ENCODE peak calls at places on chromosomes 13 and 19, in ten cellular contexts. One of them, this sample, is unnamed.

GRCh38 chr19:4157164-4157563 is 3.7 kb downstream of the CREB3L3 start:
- DNase-seq in thoracic aorta: no peak
- DNase-seq in neural progenitor cell: no peak
- DNase-seq in GM23338: no peak
- DNase-seq in heart left ventricle: no peak
- DNase-seq in A549: no peak
- DNase-seq in K562: no peak
- DNase-seq in CD8-positive, alpha-beta T cell: no peak
- DNase-seq in tibial nerve: no peak
- DNase-seq in lung: no peak
- DNase-seq in this sample: no peak

GRCh38 chr19:679418-680286 is 3.5 kb downstream of the FSTL3 start:
- DNase-seq in thoracic aorta: no peak
- DNase-seq in neural progenitor cell: peak; percentile 76
- DNase-seq in GM23338: peak; percentile 68
- DNase-seq in heart left ventricle: peak; percentile 74
- DNase-seq in A549: peak; percentile 78
- DNase-seq in K562: peak; percentile 68
- DNase-seq in CD8-positive, alpha-beta T cell: peak; percentile 23
- DNase-seq in tibial nerve: peak; percentile 59
- DNase-seq in lung: peak; percentile 56
- DNase-seq in this sample: peak; percentile 92

GRCh38 chr13:39777527-39778061 is 122.1 kb downstream of the COG6 start:
- DNase-seq in thoracic aorta: no peak
- DNase-seq in neural progenitor cell: peak; percentile 41
- DNase-seq in GM23338: peak; percentile 39
- DNase-seq in heart left ventricle: no peak
- DNase-seq in A549: peak; percentile 58
- DNase-seq in K562: no peak
- DNase-seq in CD8-positive, alpha-beta T cell: no peak
- DNase-seq in tibial nerve: no peak
- DNase-seq in lung: no peak
- DNase-seq in this sample: no peak

GRCh38 chr13:30142502-30143211 is 164.7 kb downstream of the KATNAL1 start:
- DNase-seq in thoracic aorta: no peak
- DNase-seq in neural progenitor cell: no peak
- DNase-seq in GM23338: peak; percentile 28
- DNase-seq in heart left ventricle: no peak
- DNase-seq in A549: peak; percentile 39
- DNase-seq in K562: no peak
- DNase-seq in CD8-positive, alpha-beta T cell: no peak
- DNase-seq in tibial nerve: no peak
- DNase-seq in lung: no peak
- DNase-seq in this sample: no peak

GRCh38 chr19:29845576-29846176 is 33.9 kb downstream of the CCNE1 start:
- DNase-seq in thoracic aorta: no peak
- DNase-seq in neural progenitor cell: peak; percentile 38
- DNase-seq in GM23338: peak; percentile 50
- DNase-seq in heart left ventricle: peak; percentile 23
- DNase-seq in A549: peak; percentile 84
- DNase-seq in K562: peak; percentile 33
- DNase-seq in CD8-positive, alpha-beta T cell: peak; percentile 28
- DNase-seq in tibial nerve: no peak
- DNase-seq in lung: no peak
- DNase-seq in this sample: no peak

GRCh38 chr19:16470541-16470910 is 1.2 kb downstream of the EPS15L1 start:
- DNase-seq in thoracic aorta: no peak
- DNase-seq in neural progenitor cell: no peak
- DNase-seq in GM23338: no peak
- DNase-seq in heart left ventricle: no peak
- DNase-seq in A549: no peak
- DNase-seq in K562: no peak
- DNase-seq in CD8-positive, alpha-beta T cell: no peak
- DNase-seq in tibial nerve: no peak
- DNase-seq in lung: no peak
- DNase-seq in this sample: no peak

GRCh38 chr19:13029893-13030292 is 34.6 kb downstream of the NFIX start:
- DNase-seq in thoracic aorta: no peak
- DNase-seq in neural progenitor cell: peak; percentile 55
- DNase-seq in GM23338: peak; percentile 79
- DNase-seq in heart left ventricle: no peak
- DNase-seq in A549: no peak
- DNase-seq in K562: no peak
- DNase-seq in CD8-positive, alpha-beta T cell: no peak
- DNase-seq in tibial nerve: no peak
- DNase-seq in lung: no peak
- DNase-seq in this sample: no peak

GRCh38 chr13:20053016-20053415 is 94.5 kb downstream of the ZMYM2 start:
- DNase-seq in thoracic aorta: no peak
- DNase-seq in neural progenitor cell: no peak
- DNase-seq in GM23338: peak; percentile 21
- DNase-seq in heart left ventricle: peak; percentile 31
- DNase-seq in A549: no peak
- DNase-seq in K562: no peak
- DNase-seq in CD8-positive, alpha-beta T cell: no peak
- DNase-seq in tibial nerve: no peak
- DNase-seq in lung: no peak
- DNase-seq in this sample: no peak

DNA sequence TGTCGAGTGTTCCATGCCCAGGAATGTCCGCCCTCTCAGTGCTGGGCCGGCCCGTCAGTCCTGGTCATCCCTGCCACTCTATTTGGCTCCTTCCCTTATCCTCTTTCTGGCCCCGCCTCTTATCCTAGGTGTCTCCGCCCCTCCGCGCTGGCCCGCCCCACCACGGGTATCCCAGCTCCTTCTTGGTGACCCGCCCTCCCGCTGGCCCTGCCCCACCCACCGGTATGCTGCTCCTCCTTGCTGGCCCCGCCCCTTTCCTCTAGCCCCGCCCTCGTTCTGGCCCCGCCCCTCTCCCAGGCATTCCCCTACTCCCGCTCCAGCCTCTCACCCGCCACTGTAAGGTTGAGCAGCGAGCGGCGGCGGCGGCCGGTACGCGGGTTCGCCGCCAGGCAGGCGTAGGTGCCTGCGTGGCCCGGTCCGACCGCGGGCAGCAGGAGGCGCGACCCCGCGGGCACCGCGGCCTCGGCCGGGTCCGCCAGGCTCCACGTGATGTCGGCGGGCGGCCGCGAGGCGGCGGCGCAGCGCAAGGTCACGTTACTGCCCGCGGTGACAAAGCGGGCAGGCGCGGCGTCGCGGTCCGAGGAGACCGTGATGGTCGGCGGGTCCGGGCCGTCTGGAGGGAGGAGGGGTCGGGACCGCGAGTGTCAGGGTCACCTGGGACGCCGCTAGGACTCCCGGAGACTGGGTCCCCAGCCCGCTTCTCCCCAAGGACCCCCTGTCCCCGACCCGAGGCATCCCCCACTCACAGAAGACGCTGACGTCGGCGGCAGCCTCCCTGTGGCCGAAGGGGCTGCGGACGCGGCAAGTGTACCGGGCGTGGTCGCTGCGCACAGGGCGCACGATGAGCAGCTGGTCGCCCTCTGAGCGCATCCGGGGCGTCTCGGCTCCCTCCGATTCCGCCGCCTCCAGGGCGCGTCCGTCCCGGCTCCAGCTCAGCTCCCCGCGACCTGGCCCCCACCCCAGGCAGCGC is 2.0 kb downstream of the VSIG10L start:
- DNase-seq in thoracic aorta: peak; percentile 99
- DNase-seq in neural progenitor cell: peak; percentile 98
- DNase-seq in GM23338: peak; percentile 99
- DNase-seq in heart left ventricle: peak; percentile 97
- DNase-seq in A549: peak; percentile 99
- DNase-seq in K562: peak; percentile 97
- DNase-seq in CD8-positive, alpha-beta T cell: peak; percentile 83
- DNase-seq in tibial nerve: peak; percentile 98
- DNase-seq in lung: peak; percentile 99
- DNase-seq in this sample: peak; percentile 98
- TF ChIP-seq CTCF in thoracic aorta: peak; percentile 24
- TF ChIP-seq CTCF in neural progenitor cell: peak; percentile 40
- TF ChIP-seq CTCF in GM23338: peak; percentile 36
- TF ChIP-seq CTCF in heart left ventricle: no peak
- TF ChIP-seq CTCF in A549: peak; percentile 47
- TF ChIP-seq CTCF in K562: peak; percentile 55
- TF ChIP-seq CTCF in CD8-positive, alpha-beta T cell: no peak
- TF ChIP-seq CTCF in tibial nerve: peak; percentile 91
- TF ChIP-seq CTCF in lung: no peak
- TF ChIP-seq CTCF in this sample: no peak

GRCh38 chr19:35744688-35745327 is 410 bp downstream of the U2AF1L4 start:
- DNase-seq in thoracic aorta: peak; percentile 91
- DNase-seq in neural progenitor cell: peak; percentile 99
- DNase-seq in GM23338: peak; percentile 99
- DNase-seq in heart left ventricle: peak; percentile 97
- DNase-seq in A549: peak; percentile 99
- DNase-seq in K562: peak; percentile 83
- DNase-seq in CD8-positive, alpha-beta T cell: peak; percentile 93
- DNase-seq in tibial nerve: peak; percentile 90
- DNase-seq in lung: peak; percentile 98
- DNase-seq in this sample: peak; percentile 95

GRCh38 chr19:35746556-35746955 is 1.1 kb downstream of the PSENEN start:
- DNase-seq in thoracic aorta: no peak
- DNase-seq in neural progenitor cell: no peak
- DNase-seq in GM23338: no peak
- DNase-seq in heart left ventricle: no peak
- DNase-seq in A549: no peak
- DNase-seq in K562: no peak
- DNase-seq in CD8-positive, alpha-beta T cell: no peak
- DNase-seq in tibial nerve: no peak
- DNase-seq in lung: no peak
- DNase-seq in this sample: no peak

GRCh38 chr19:35745328-35746086 is at the start of the genes PSENEN and U2AF1L4:
- DNase-seq in thoracic aorta: peak; percentile 93
- DNase-seq in neural progenitor cell: peak; percentile 100
- DNase-seq in GM23338: peak; percentile 99
- DNase-seq in heart left ventricle: peak; percentile 98
- DNase-seq in A549: peak; percentile 100
- DNase-seq in K562: peak; percentile 87
- DNase-seq in CD8-positive, alpha-beta T cell: peak; percentile 95
- DNase-seq in tibial nerve: peak; percentile 93
- DNase-seq in lung: peak; percentile 97
- DNase-seq in this sample: peak; percentile 99

GRCh38 chr19:35744335-35744687 is 907 bp downstream of the U2AF1L4 start:
- DNase-seq in thoracic aorta: no peak
- DNase-seq in neural progenitor cell: no peak
- DNase-seq in GM23338: no peak
- DNase-seq in heart left ventricle: no peak
- DNase-seq in A549: no peak
- DNase-seq in K562: no peak
- DNase-seq in CD8-positive, alpha-beta T cell: no peak
- DNase-seq in tibial nerve: no peak
- DNase-seq in lung: no peak
- DNase-seq in this sample: no peak

GRCh38 chr19:35746087-35746462 is 624 bp downstream of the PSENEN start:
- DNase-seq in thoracic aorta: no peak
- DNase-seq in neural progenitor cell: no peak
- DNase-seq in GM23338: no peak
- DNase-seq in heart left ventricle: no peak
- DNase-seq in A549: no peak
- DNase-seq in K562: no peak
- DNase-seq in CD8-positive, alpha-beta T cell: no peak
- DNase-seq in tibial nerve: no peak
- DNase-seq in lung: no peak
- DNase-seq in this sample: no peak
- H3K4me1 ChIP-seq in thoracic aorta: peaks cover 46% of the 10 kb centered on the region
- H3K4me1 ChIP-seq in neural progenitor cell: peaks cover 5% of the 10 kb centered on the region
- H3K4me1 ChIP-seq in GM23338: peaks cover 20% of the 10 kb centered on the region
- H3K4me1 ChIP-seq in heart left ventricle: peaks cover 31% of the 10 kb centered on the region
- H3K4me1 ChIP-seq in A549: peaks cover 34% of the 10 kb centered on the region
- H3K4me1 ChIP-seq in K562: peaks cover 27% of the 10 kb centered on the region
- H3K4me1 ChIP-seq in CD8-positive, alpha-beta T cell: peaks cover 60% of the 10 kb centered on the region
- H3K4me1 ChIP-seq in tibial nerve: peaks cover 37% of the 10 kb centered on the region
- H3K4me1 ChIP-seq in lung: peaks cover 12% of the 10 kb centered on the region
- H3K4me1 ChIP-seq in this sample: peaks cover 6% of the 10 kb centered on the region

GRCh38 chr19:14577264-14577663 is 5.4 kb upstream of the NDUFB7 start:
- DNase-seq in thoracic aorta: no peak
- DNase-seq in neural progenitor cell: no peak
- DNase-seq in GM23338: no peak
- DNase-seq in heart left ventricle: no peak
- DNase-seq in A549: no peak
- DNase-seq in K562: no peak
- DNase-seq in CD8-positive, alpha-beta T cell: no peak
- DNase-seq in tibial nerve: no peak
- DNase-seq in lung: no peak
- DNase-seq in this sample: no peak

GRCh38 chr19:14576363-14576762 is 4.5 kb upstream of the NDUFB7 start:
- DNase-seq in thoracic aorta: no peak
- DNase-seq in neural progenitor cell: no peak
- DNase-seq in GM23338: no peak
- DNase-seq in heart left ventricle: no peak
- DNase-seq in A549: no peak
- DNase-seq in K562: no peak
- DNase-seq in CD8-positive, alpha-beta T cell: no peak
- DNase-seq in tibial nerve: no peak
- DNase-seq in lung: no peak
- DNase-seq in this sample: no peak

GRCh38 chr19:14577885-14578427 is 4.9 kb upstream of the CLEC17A start:
- DNase-seq in thoracic aorta: no peak
- DNase-seq in neural progenitor cell: peak; percentile 35
- DNase-seq in GM23338: peak; percentile 58
- DNase-seq in heart left ventricle: no peak
- DNase-seq in A549: no peak
- DNase-seq in K562: no peak
- DNase-seq in CD8-positive, alpha-beta T cell: no peak
- DNase-seq in tibial nerve: no peak
- DNase-seq in lung: no peak
- DNase-seq in this sample: no peak

GRCh38 chr19:14582894-14583340 is at the start of gene CLEC17A:
- DNase-seq in thoracic aorta: no peak
- DNase-seq in neural progenitor cell: no peak
- DNase-seq in GM23338: no peak
- DNase-seq in heart left ventricle: no peak
- DNase-seq in A549: no peak
- DNase-seq in K562: no peak
- DNase-seq in CD8-positive, alpha-beta T cell: no peak
- DNase-seq in tibial nerve: no peak
- DNase-seq in lung: no peak
- DNase-seq in this sample: no peak

DNA sequence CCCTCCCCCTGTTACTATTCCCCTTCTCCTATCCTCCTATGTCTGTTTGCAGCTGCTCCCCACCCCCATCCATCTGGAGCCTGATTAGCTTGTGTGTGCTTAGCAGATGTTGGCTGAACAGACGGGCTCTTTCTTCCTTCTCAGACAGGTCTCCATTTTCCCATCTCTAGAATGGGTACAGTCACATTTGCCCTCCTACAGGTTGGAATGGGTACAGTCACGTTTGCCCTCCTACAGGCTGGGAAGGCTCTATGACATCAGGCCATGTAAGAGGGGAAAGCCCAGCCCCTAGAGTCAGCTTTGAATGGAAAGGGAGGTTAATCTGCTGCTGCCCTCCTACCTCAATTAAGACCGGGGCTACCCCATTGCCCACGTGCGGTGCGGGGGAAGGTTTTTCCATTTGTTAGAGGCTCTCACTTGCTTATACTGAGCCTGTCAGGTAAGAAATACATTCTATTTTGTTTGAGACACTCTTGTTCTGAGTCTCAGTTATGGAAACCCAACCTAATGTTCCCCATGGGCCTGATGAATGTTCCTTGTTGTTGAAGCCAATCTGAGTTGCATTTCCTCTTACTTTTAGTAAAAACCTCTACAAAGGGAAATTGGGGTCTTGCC is 2.2 kb upstream of the CLEC17A start:
- DNase-seq in thoracic aorta: no peak
- DNase-seq in neural progenitor cell: no peak
- DNase-seq in GM23338: no peak
- DNase-seq in heart left ventricle: no peak
- DNase-seq in A549: no peak
- DNase-seq in K562: peak; percentile 57
- DNase-seq in CD8-positive, alpha-beta T cell: no peak
- DNase-seq in tibial nerve: no peak
- DNase-seq in lung: no peak
- DNase-seq in this sample: no peak
- TF ChIP-seq CTCF in thoracic aorta: no peak
- TF ChIP-seq CTCF in neural progenitor cell: peak; percentile 8
- TF ChIP-seq CTCF in GM23338: no peak
- TF ChIP-seq CTCF in heart left ventricle: no peak
- TF ChIP-seq CTCF in A549: no peak
- TF ChIP-seq CTCF in K562: no peak
- TF ChIP-seq CTCF in CD8-positive, alpha-beta T cell: no peak
- TF ChIP-seq CTCF in tibial nerve: no peak
- TF ChIP-seq CTCF in lung: no peak
- TF ChIP-seq CTCF in this sample: no peak

GRCh38 chr13:99218969-99219368 is 18.3 kb downstream of the UBAC2 start:
- DNase-seq in thoracic aorta: no peak
- DNase-seq in neural progenitor cell: no peak
- DNase-seq in GM23338: no peak
- DNase-seq in heart left ventricle: no peak
- DNase-seq in A549: no peak
- DNase-seq in K562: no peak
- DNase-seq in CD8-positive, alpha-beta T cell: peak; percentile 68
- DNase-seq in tibial nerve: no peak
- DNase-seq in lung: no peak
- DNase-seq in this sample: no peak
- H3K4me1 ChIP-seq in thoracic aorta: peaks cover 54% of the 10 kb centered on the region
- H3K4me1 ChIP-seq in neural progenitor cell: peaks cover 35% of the 10 kb centered on the region
- H3K4me1 ChIP-seq in GM23338: peaks cover 22% of the 10 kb centered on the region
- H3K4me1 ChIP-seq in heart left ventricle: peaks cover 42% of the 10 kb centered on the region
- H3K4me1 ChIP-seq in A549: peaks cover 7% of the 10 kb centered on the region
- H3K4me1 ChIP-seq in K562: peaks cover 8% of the 10 kb centered on the region
- H3K4me1 ChIP-seq in CD8-positive, alpha-beta T cell: peaks cover 91% of the 10 kb centered on the region
- H3K4me1 ChIP-seq in tibial nerve: peaks cover 14% of the 10 kb centered on the region
- H3K4me1 ChIP-seq in lung: peaks cover 8% of the 10 kb centered on the region
- H3K4me1 ChIP-seq in this sample: peaks cover 10% of the 10 kb centered on the region

This sample was measured in pancreas.